ENCODE peak calls at places on chromosomes 3 and 15, in eight cellular contexts. W, Y, N, T, L, Q, C and H are unnamed samples.

GRCh38 chr15:90603893-90604292 is 74.2 kb downstream of the CRTC3 start:
- DNase-seq in N (no peak), L (peak), Y (peak), T (peak), W (no peak), Q (no peak), C (no peak), H (no peak)

GRCh38 chr3:195194559-195195161 is 76.3 kb downstream of the XXYLT1 start:
- DNase-seq in Y (no peak), T (peak), Q (peak), C (no peak), L (no peak), N (no peak), W (no peak), H (no peak)

GRCh38 chr3:38843898-38844297 is 27.9 kb upstream of the SCN10A start:
- DNase-seq in W (no peak), T (no peak), Q (peak), Y (no peak), N (no peak), L (no peak), C (no peak), H (no peak)

GRCh38 chr3:195802795-195803194 is 8.9 kb downstream of the MUC4 start:
- DNase-seq in T (peak), Q (no peak), W (no peak), C (no peak), L (no peak), Y (peak), N (no peak), H (no peak)

GRCh38 chr15:40006003-40006402 is 33.0 kb downstream of the SRP14 start:
- DNase-seq in W (no peak), L (no peak), Q (peak), Y (no peak), T (no peak), C (no peak), N (no peak), H (no peak)

GRCh38 chr3:58009749-58010535 is 1.7 kb downstream of the FLNB start:
- DNase-seq in W (no peak), C (peak), N (no peak), L (peak), T (peak), Y (peak), Q (no peak), H (no peak)

GRCh38 chr3:197567900-197568685 is 12.3 kb upstream of the BDH1 start:
- DNase-seq in N (no peak), T (no peak), Y (no peak), W (no peak), C (no peak), Q (no peak), L (no peak), H (no peak)

GRCh38 chr15:44580105-44580504 is 43.2 kb downstream of the EIF3J start:
- DNase-seq in C (no peak), W (no peak), Q (no peak), Y (no peak), T (no peak), N (no peak), L (no peak), H (no peak)

GRCh38 chr3:195522254-195523023 is 20.7 kb downstream of the PPP1R2 start:
- DNase-seq in Y (no peak), N (peak), Q (peak), W (peak), C (no peak), L (no peak), T (no peak), H (no peak)

GRCh38 chr15:56254270-56254669 is 10.6 kb upstream of the RFX7 start:
- DNase-seq in W (no peak), T (no peak), N (no peak), L (no peak), C (no peak), Q (no peak), Y (no peak), H (no peak)

DNA sequence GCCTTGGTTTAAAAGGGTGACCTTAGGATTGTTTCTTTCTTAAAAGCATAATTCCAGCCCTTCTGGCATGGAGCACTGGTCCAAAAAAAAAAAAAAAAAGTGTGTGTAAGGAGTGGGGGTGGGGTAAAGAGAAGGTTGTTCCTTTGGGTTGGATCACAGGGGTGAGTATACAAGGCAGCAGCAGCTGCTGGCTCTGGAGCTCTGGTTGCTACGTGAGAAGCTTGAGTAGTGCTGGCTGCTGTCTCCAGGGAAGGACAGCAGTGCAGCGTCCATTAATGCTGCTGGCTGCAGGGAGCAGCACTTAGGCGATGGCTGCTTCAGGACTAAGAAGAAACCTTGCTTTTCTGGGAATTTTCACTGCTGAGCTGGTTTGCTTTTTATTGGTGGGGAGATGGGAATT is 2.3 kb downstream of the SETD5 start:
- DNase-seq in Q (peak), N (peak), T (peak), L (no peak), Y (peak), W (peak), C (peak), H (no peak)
- TF ChIP-seq CTCF in Q (peak), N (no peak), T (peak), L (no peak), Y (no peak), W (no peak), C (no peak), H (no peak)

GRCh38 chr3:140941434-140942220 is at the start of gene SLC25A36:
- DNase-seq in Y (peak), N (peak), T (peak), C (peak), W (peak), L (peak), Q (peak), H (peak)
- TF ChIP-seq CTCF in Y (no peak), N (no peak), T (no peak), C (peak), W (no peak), L (no peak), Q (no peak), H (no peak)

DNA sequence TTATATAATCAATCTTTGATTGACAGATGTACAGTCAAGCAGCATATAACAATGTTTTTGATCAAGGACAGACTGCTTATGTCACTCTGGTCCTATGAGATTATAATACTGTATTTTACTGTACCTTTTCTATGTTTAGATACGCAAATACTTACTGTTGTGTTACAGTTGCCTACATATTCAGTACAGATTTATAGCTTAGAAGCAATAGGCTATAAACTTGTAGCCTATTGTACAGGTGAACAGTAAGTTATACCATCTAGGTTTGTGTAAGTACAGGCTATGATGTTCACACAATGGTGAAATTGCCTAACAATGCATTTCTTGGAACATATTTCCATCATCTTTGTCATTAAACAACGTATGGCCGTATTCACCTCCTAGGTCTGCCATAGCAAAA is 88.9 kb downstream of the EBLN2 start:
- DNase-seq in Y (no peak), N (no peak), T (no peak), Q (no peak), L (no peak), W (no peak), C (no peak), H (no peak)
- TF ChIP-seq CTCF in Y (no peak), N (no peak), T (no peak), Q (no peak), L (no peak), W (no peak), C (no peak), H (no peak)

GRCh38 chr3:3992312-3992874 is 193.2 kb downstream of the LRRN1 start:
- DNase-seq in Q (no peak), C (no peak), L (no peak), Y (no peak), N (no peak), W (no peak), T (no peak), H (no peak)

GRCh38 chr3:4001976-4002375 is 202.7 kb downstream of the LRRN1 start:
- DNase-seq in W (no peak), N (no peak), C (no peak), T (no peak), Y (no peak), Q (no peak), L (no peak), H (no peak)

DNA sequence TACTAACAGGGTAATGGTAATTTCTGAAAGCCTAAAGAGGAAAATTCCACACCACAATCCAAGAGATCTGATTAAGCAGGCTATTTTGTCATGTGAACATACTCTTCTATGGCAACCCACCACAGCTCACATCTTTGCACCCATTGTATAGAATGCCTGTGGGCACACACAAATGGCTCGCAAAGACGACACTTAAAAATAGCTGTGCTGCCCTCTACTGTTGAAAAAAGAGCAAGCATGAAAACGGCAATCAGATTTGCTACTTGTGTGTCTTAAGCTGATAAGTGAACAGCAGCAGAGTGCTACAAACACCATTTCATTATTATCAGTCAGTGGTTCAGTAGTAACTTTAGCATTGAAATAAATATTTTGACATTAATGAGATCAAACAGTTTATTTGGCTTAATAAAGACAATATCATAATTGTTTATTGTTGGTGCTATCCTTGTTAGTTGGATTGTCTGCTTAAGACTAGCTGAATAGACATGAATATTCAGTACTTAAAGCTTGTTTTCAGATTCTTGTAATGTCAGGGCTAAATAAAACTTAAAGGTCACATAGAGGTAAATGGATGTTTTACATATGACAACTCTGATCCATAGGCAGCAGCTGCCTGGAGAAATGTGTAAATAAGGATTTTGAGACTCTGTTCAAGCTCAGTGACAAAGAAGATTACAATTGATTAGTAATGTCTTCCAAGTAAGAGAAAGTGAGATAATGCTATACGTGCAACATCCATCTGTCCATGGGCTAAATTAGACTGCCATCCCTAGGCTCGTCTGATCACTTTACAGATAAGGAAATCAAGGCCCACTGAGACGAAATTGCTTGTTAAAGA is 199.1 kb downstream of the LRRN1 start:
- DNase-seq in Q (peak), Y (peak), N (peak), C (no peak), T (peak), L (no peak), W (peak), H (peak)
- TF ChIP-seq CTCF in Q (peak), Y (peak), N (peak), C (no peak), T (peak), L (peak), W (peak), H (peak)

GRCh38 chr15:88476635-88477038 is 9.1 kb downstream of the MRPS11 start:
- DNase-seq in Q (peak), W (peak), Y (peak), T (peak), L (no peak), N (peak), C (no peak), H (no peak)
- TF ChIP-seq CTCF in Q (peak), W (no peak), Y (no peak), T (peak), L (peak), N (peak), C (no peak), H (peak)

DNA sequence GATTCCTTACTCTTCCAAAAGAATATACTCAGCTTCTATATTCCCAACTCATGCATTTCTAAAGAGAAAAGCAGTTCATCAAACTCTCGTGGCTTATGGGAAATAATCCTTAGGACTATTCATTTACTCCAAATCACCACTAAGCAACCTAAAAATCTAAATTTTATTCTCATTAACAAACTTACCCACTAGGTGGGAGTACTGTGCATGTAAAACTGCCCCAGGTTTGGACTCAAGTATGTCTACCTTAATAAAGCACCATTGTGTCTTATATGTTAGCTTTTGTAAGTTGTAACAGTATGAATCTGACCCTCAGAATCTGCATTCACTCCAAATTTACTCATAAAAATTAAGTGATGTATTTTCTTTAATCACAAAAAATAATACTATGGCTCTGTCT is 25.3 kb downstream of the RAD18 start:
- DNase-seq in Q (peak), Y (no peak), T (no peak), L (no peak), C (no peak), N (no peak), W (no peak), H (no peak)
- TF ChIP-seq CTCF in Q (peak), Y (no peak), T (peak), L (peak), C (no peak), N (peak), W (no peak), H (peak)

DNA sequence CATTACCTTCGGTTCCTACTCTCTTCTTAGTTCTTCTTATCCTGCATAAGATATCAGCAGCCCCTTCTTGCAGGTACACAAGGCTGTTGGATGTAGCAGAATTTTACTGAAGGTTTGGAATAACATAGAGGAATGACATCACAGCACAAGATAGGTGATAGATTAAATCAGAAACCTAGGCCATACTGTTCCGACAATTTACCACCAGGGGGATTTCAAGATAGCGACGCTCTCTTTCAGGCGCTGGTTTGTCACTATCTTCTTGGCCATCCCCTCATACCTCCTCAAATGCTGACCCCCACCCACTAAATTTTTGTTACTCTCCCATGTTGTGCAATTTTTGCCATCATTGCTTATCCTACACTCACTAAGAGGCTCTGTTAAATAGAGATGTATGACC is 3.5 kb downstream of the SIDT1 start:
- DNase-seq in N (no peak), W (no peak), L (no peak), Q (no peak), T (peak), C (no peak), Y (no peak), H (no peak)
- TF ChIP-seq CTCF in N (peak), W (no peak), L (peak), Q (peak), T (peak), C (no peak), Y (no peak), H (no peak)

GRCh38 chr15:27783668-27784067 is 315.4 kb downstream of the OCA2 start:
- DNase-seq in Y (no peak), L (no peak), Q (no peak), N (no peak), W (no peak), C (no peak), T (no peak), H (no peak)
- TF ChIP-seq CTCF in Y (no peak), L (no peak), Q (no peak), N (no peak), W (no peak), C (no peak), T (no peak), H (no peak)